ENCODE peak calls at places on chromosomes 7 and 10, in seven cellular contexts. J is iris pigment epithelial cell, Z is A549, G is NCI-H446, W is ACHN, I is GM12865, S is GM13977. Q is an unnamed sample.

GRCh38 chr10:53325073-53325472 is 552.5 kb upstream of the MBL2 start:
- DNase-seq in S (no peak), I (no peak), G (no peak), Z (no peak), W (no peak), J (peak; percentile 5), Q (peak; percentile 33)

GRCh38 chr10:85548038-85548437 is 818.6 kb downstream of the GRID1 start:
- DNase-seq in Z (peak; percentile 43), J (peak; percentile 0), I (peak; percentile 68), S (peak; percentile 14), G (peak; percentile 68), W (peak; percentile 85), Q (peak; percentile 30)

GRCh38 chr7:101707587-101707986 is 78.5 kb upstream of the MYL10 start:
- DNase-seq in S (no peak), W (no peak), J (no peak), I (no peak), Z (no peak), G (no peak), Q (no peak)

GRCh38 chr7:67854236-67854635 is 857.6 kb downstream of the TYW1 start:
- DNase-seq in G (no peak), Z (no peak), S (no peak), I (no peak), J (no peak), W (no peak), Q (no peak)

GRCh38 chr10:118501637-118502440 is 93.6 kb downstream of the PRLHR start:
- DNase-seq in W (no peak), J (peak; percentile 80), I (no peak), S (no peak), Z (peak; percentile 17), G (no peak), Q (no peak)

GRCh38 chr10:62812672-62813439 is 3.3 kb downstream of the EGR2 start:
- DNase-seq in I (no peak), Z (no peak), G (no peak), W (no peak), J (no peak), S (no peak), Q (no peak)

GRCh38 chr7:47846117-47846836 is 102.0 kb downstream of the PKD1L1 start:
- DNase-seq in Z (peak; percentile 55), W (peak; percentile 50), I (no peak), S (no peak), J (peak; percentile 44), G (no peak), Q (peak; percentile 33)

GRCh38 chr10:118565301-118566075 is 30.0 kb downstream of the PRLHR start:
- DNase-seq in W (no peak), G (no peak), S (no peak), I (no peak), Z (no peak), J (no peak), Q (no peak)

GRCh38 chr7:6026011-6026819 is 5.0 kb upstream of the ANKRD61 start:
- DNase-seq in G (peak; percentile 59), S (peak; percentile 68), I (peak; percentile 78), J (peak; percentile 55), W (peak; percentile 75), Z (peak; percentile 74), Q (no peak)

GRCh38 chr10:130037169-130037661 is 73.1 kb upstream of the EBF3 start:
- DNase-seq in S (no peak), Z (no peak), G (no peak), J (no peak), W (no peak), I (no peak), Q (no peak)

GRCh38 chr7:79337722-79338121 is 115.7 kb downstream of the MAGI2 start:
- DNase-seq in G (no peak), W (no peak), Z (no peak), S (no peak), J (no peak), I (no peak), Q (no peak)

GRCh38 chr10:44939691-44940401 is 19.8 kb upstream of the RASSF4 start:
- DNase-seq in Z (no peak), S (no peak), W (no peak), G (no peak), I (no peak), J (peak; percentile 77), Q (peak; percentile 36)

GRCh38 chr10:72037811-72038210 is 50.5 kb downstream of the SPOCK2 start:
- DNase-seq in W (no peak), S (no peak), J (no peak), Z (no peak), G (no peak), I (no peak), Q (no peak)

GRCh38 chr7:157526604-157527003 is 189.8 kb downstream of the DNAJB6 start:
- DNase-seq in J (no peak), I (no peak), Z (no peak), S (no peak), G (no peak), W (no peak), Q (no peak)

GRCh38 chr7:51020944-51021343 is 238.2 kb upstream of the GRB10 start:
- DNase-seq in S (no peak), I (no peak), Z (no peak), W (no peak), G (no peak), J (no peak), Q (no peak)

GRCh38 chr7:150753826-150754603 is 16.8 kb downstream of the GIMAP5 start:
- DNase-seq in Z (no peak), I (peak; percentile 67), G (no peak), S (peak; percentile 52), J (no peak), W (peak; percentile 33), Q (peak; percentile 34)

GRCh38 chr7:106269263-106269961 is 15.4 kb downstream of the NAMPT start:
- DNase-seq in Z (no peak), G (no peak), J (no peak), W (no peak), S (no peak), I (no peak), Q (no peak)

GRCh38 chr7:84637568-84638338 is 443.2 kb upstream of the SEMA3A start:
- DNase-seq in Z (no peak), J (peak; percentile 95), G (no peak), S (no peak), I (no peak), W (peak; percentile 98), Q (peak; percentile 93)

GRCh38 chr10:11742779-11743298 is 657 bp downstream of the ECHDC3 start:
- DNase-seq in G (no peak), J (no peak), W (no peak), Z (no peak), I (no peak), S (no peak), Q (no peak)

GRCh38 chr7:27143022-27143949 is at the start of gene HOXA5:
- DNase-seq in G (no peak), Z (peak; percentile 95), J (no peak), W (peak; percentile 99), I (peak; percentile 85), S (no peak), Q (peak; percentile 94)

GRCh38 chr10:119391430-119392313 is 150.8 kb downstream of the RGS10 start:
- DNase-seq in Z (no peak), S (no peak), G (no peak), W (no peak), J (peak; percentile 74), I (no peak), Q (no peak)

GRCh38 chr7:40331915-40332314 is 197.1 kb downstream of the SUGCT start:
- DNase-seq in J (peak; percentile 16), S (no peak), I (no peak), G (no peak), Z (no peak), W (no peak), Q (no peak)

GRCh38 chr10:75136346-75136745 is 24.9 kb downstream of the SAMD8 start:
- DNase-seq in G (no peak), I (peak; percentile 7), S (no peak), W (no peak), Z (no peak), J (no peak), Q (no peak)

GRCh38 chr7:16465469-16466086 is at the start of gene SOSTDC1:
- DNase-seq in S (no peak), I (no peak), G (peak; percentile 66), J (peak; percentile 16), W (peak; percentile 63), Z (no peak), Q (no peak)

GRCh38 chr10:49360271-49361177 is 35.4 kb downstream of the DRGX start:
- DNase-seq in W (no peak), S (no peak), I (no peak), G (peak; percentile 55), J (no peak), Z (no peak), Q (no peak)

GRCh38 chr7:34320926-34321609 is 336.9 kb upstream of the NPSR1 start:
- DNase-seq in S (peak; percentile 74), J (peak; percentile 65), G (peak; percentile 69), W (peak; percentile 74), Z (peak; percentile 82), I (peak; percentile 72), Q (peak; percentile 61)

GRCh38 chr10:120424198-120424464 is 32.9 kb upstream of the PLPP4 start:
- DNase-seq in I (no peak), G (no peak), J (no peak), Z (no peak), W (no peak), S (no peak), Q (peak; percentile 83)

GRCh38 chr7:158373761-158374545 is 213.7 kb downstream of the PTPRN2 start:
- DNase-seq in I (no peak), G (no peak), J (no peak), W (no peak), S (no peak), Z (no peak), Q (no peak)

GRCh38 chr7:155258233-155258575 is 39.5 kb upstream of the INSIG1 start:
- DNase-seq in J (peak; percentile 79), W (peak; percentile 92), I (no peak), Z (no peak), G (no peak), S (no peak), Q (peak; percentile 92)

GRCh38 chr10:62379394-62379793 is 5.2 kb downstream of the ZNF365 start:
- DNase-seq in S (no peak), I (no peak), J (no peak), Z (no peak), W (no peak), G (no peak), Q (no peak)

GRCh38 chr7:151249034-151249731 is 689 bp upstream of the SMARCD3 start:
- DNase-seq in S (no peak), W (peak; percentile 72), Z (peak; percentile 70), G (no peak), I (peak; percentile 25), J (peak; percentile 59), Q (peak; percentile 36)

GRCh38 chr7:90977056-90977455 is 287.2 kb upstream of the FZD1 start:
- DNase-seq in I (no peak), G (no peak), Z (no peak), S (no peak), J (no peak), W (no peak), Q (no peak)

GRCh38 chr7:132622081-132622480 is 45.8 kb upstream of the PLXNA4 start:
- DNase-seq in Z (no peak), J (no peak), W (no peak), I (no peak), G (no peak), S (no peak), Q (no peak)

GRCh38 chr10:129888784-129889616 is 75.1 kb downstream of the EBF3 start:
- DNase-seq in W (peak; percentile 61), G (no peak), Z (peak; percentile 64), J (peak; percentile 3), I (peak; percentile 26), S (peak; percentile 73), Q (peak; percentile 8)

GRCh38 chr10:89553064-89553734 is 17.8 kb upstream of the SLC16A12 start:
- DNase-seq in Z (peak; percentile 41), G (no peak), I (no peak), J (peak; percentile 97), S (no peak), W (peak; percentile 75), Q (peak; percentile 97)

GRCh38 chr10:114413398-114413797 is 9.1 kb upstream of the AFAP1L2 start:
- DNase-seq in W (peak; percentile 98), J (no peak), S (no peak), I (no peak), Z (peak; percentile 63), G (peak; percentile 25), Q (peak; percentile 89)

GRCh38 chr10:126351021-126351420 is 37.3 kb downstream of the ADAM12 start:
- DNase-seq in G (no peak), S (no peak), Z (no peak), W (no peak), I (no peak), J (no peak), Q (no peak)

GRCh38 chr7:83355143-83355542 is 192.5 kb upstream of the PCLO start:
- DNase-seq in W (no peak), J (no peak), I (no peak), S (no peak), G (no peak), Z (no peak), Q (no peak)

Q was measured in RCC 7860.